ENCODE peak calls at places on chromosomes 7 and 10, in four cellular contexts. A, J, W and L are unnamed samples.

GRCh38 chr10:784759-785538 is 95.5 kb upstream of the DIP2C start:
- DNase-seq in W (peak), J (peak), A (no peak), L (no peak)

GRCh38 chr7:149682038-149682437 is 91.3 kb downstream of the ZNF467 start:
- DNase-seq in J (no peak), A (no peak), W (no peak), L (no peak)

GRCh38 chr7:43847496-43847895 is 21.8 kb downstream of the MRPS24 start:
- DNase-seq in J (no peak), A (no peak), W (no peak), L (no peak)

GRCh38 chr10:124561206-124561605 is 99.6 kb downstream of the LHPP start:
- DNase-seq in W (no peak), J (no peak), A (no peak), L (no peak)

GRCh38 chr7:28686418-28686800 is 271.7 kb downstream of the TRIL start:
- DNase-seq in A (no peak), W (no peak), J (no peak), L (no peak)

GRCh38 chr7:84274029-84274638 is 79.5 kb upstream of the SEMA3A start:
- DNase-seq in J (no peak), A (no peak), W (no peak), L (no peak)

GRCh38 chr10:87705339-87705738 is 45.7 kb downstream of the PAPSS2 start:
- DNase-seq in W (no peak), J (no peak), A (no peak), L (no peak)

GRCh38 chr10:69948261-69948660 is 104.4 kb upstream of the MACROH2A2 start:
- DNase-seq in A (no peak), J (no peak), W (no peak), L (no peak)

GRCh38 chr10:61063035-61063434 is 119.0 kb upstream of the RHOBTB1 start:
- DNase-seq in W (no peak), J (no peak), A (no peak), L (no peak)